ENCODE peak calls at places on chromosomes 3 and 15, in nine cellular contexts. S is neural progenitor cell; V is uterus; F is epithelial cell of esophagus; D is CD8-positive, alpha-beta T cell; J is breast epithelium; M is A549; A is naive thymus-derived CD4-positive, alpha-beta T cell; C is adipocyte. X is an unnamed sample.

GRCh38 chr3:147157629-147158028 is 248.7 kb downstream of the ZIC4 start:
- DNase-seq in S (no peak), V (no peak), F (no peak), D (no peak), J (no peak), M (no peak), A (no peak), C (no peak), X (no peak)

GRCh38 chr3:177463863-177464262 is 266.6 kb upstream of the TBL1XR1 start:
- DNase-seq in S (no peak), V (no peak), F (peak), D (no peak), J (no peak), M (no peak), A (no peak), C (peak), X (peak)

GRCh38 chr15:48695088-48695834 is 49.8 kb upstream of the FBN1 start:
- DNase-seq in S (no peak), V (no peak), F (peak), D (no peak), J (no peak), M (no peak), A (no peak), C (peak), X (peak)

GRCh38 chr15:100667405-100668320 is 65.3 kb downstream of the ASB7 start:
- DNase-seq in S (no peak), V (peak), F (no peak), D (no peak), J (no peak), M (no peak), A (no peak), C (no peak), X (peak)

GRCh38 chr15:48064435-48064834 is 56.4 kb upstream of the SLC24A5 start:
- DNase-seq in S (no peak), V (no peak), F (no peak), D (no peak), J (no peak), M (no peak), A (no peak), C (no peak), X (no peak)

GRCh38 chr3:40741729-40742128 is 217.0 kb downstream of the ZNF621 start:
- DNase-seq in S (peak), V (peak), F (no peak), D (no peak), J (no peak), M (no peak), A (no peak), C (no peak), X (peak)

GRCh38 chr3:134197681-134198261 is 52.9 kb downstream of the RYK start:
- DNase-seq in S (peak), V (no peak), F (peak), D (no peak), J (no peak), M (peak), A (peak), C (peak), X (peak)

GRCh38 chr15:50940506-50940905 is 32.0 kb downstream of the AP4E1 start:
- DNase-seq in S (no peak), V (no peak), F (peak), D (no peak), J (no peak), M (no peak), A (no peak), C (peak), X (peak)

GRCh38 chr15:24954783-24955548 is at the start of the genes SNRPN and SNURF:
- DNase-seq in S (peak), V (peak), F (peak), D (peak), J (peak), M (peak), A (peak), C (peak), X (peak)

DNA sequence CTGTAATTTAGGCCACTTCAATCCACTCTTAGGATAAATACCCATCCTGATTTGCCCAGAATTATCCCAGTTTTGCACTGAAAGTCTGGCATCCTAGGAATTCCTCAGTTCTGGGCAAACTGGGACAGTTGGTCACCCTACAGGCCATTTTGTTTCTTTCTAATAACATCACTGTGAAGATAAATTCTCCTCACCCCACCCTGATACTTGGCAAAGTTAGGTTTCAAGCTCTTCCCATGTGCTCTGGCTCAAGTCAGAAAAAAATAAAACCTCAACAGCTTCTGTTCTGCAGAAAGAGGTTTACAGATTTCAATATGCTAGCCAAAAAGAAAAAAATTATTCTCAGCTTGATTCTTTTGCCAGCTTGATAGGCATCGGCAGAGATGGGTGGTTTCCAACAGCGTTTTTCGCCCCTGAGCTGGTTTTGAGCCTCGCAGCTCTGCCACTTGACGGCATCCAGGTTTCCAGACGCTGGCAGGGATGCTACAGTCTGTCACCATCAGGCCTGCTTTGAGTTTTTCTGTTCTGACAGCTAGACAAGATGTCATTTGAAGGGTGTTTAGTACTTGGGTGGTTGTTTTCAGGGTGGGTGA is 171.4 kb downstream of the SSR3 start:
- DNase-seq in S (no peak), V (peak), F (no peak), D (no peak), J (no peak), M (no peak), A (no peak), C (no peak), X (no peak)
- H3K4me3 ChIP-seq in S (no peak), V (no peak), F (no peak), D (no peak), J (no peak), M (no peak), A (no peak), C (no peak), X (no peak)

GRCh38 chr3:34056951-34057390 is 258.5 kb downstream of the PDCD6IP start:
- DNase-seq in S (no peak), V (no peak), F (peak), D (no peak), J (no peak), M (peak), A (no peak), C (peak), X (peak)
- H3K4me3 ChIP-seq in S (no peak), V (no peak), F (no peak), D (no peak), J (no peak), M (no peak), A (no peak), C (no peak), X (no peak)

DNA sequence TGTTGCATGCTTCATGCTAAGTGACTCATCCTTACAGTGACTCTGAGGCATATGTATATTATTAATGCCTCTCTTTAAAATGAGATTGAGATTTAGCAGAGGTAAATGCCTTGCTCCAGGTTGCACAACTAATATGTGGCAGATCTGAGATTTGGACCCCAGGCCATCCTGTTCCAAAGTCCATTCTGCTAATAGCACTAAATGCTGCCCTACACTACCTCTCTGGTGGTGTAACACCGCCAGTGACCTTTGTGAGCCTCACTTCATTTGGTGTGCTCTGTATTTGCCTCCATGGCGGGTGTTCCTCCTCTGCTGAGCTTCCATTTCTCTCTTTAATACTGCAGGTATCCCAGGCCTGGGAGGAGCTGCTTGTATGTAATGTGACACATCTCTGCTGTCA is 50.4 kb downstream of the GPR171 start:
- DNase-seq in S (no peak), V (no peak), F (no peak), D (no peak), J (no peak), M (no peak), A (no peak), C (no peak), X (no peak)
- H3K4me3 ChIP-seq in S (no peak), V (no peak), F (no peak), D (no peak), J (no peak), M (no peak), A (no peak), C (no peak), X (no peak)

GRCh38 chr3:158748237-158748828 is 16.1 kb upstream of the RARRES1 start:
- DNase-seq in S (no peak), V (no peak), F (peak), D (no peak), J (no peak), M (no peak), A (no peak), C (no peak), X (no peak)
- H3K4me3 ChIP-seq in S (no peak), V (no peak), F (no peak), D (no peak), J (no peak), M (no peak), A (no peak), C (no peak), X (no peak)

GRCh38 chr15:70046716-70047369 is 50.9 kb downstream of the TLE3 start:
- DNase-seq in S (no peak), V (peak), F (no peak), D (no peak), J (peak), M (no peak), A (no peak), C (no peak), X (no peak)
- H3K4me3 ChIP-seq in S (no peak), V (no peak), F (no peak), D (no peak), J (no peak), M (no peak), A (no peak), C (no peak), X (no peak)

DNA sequence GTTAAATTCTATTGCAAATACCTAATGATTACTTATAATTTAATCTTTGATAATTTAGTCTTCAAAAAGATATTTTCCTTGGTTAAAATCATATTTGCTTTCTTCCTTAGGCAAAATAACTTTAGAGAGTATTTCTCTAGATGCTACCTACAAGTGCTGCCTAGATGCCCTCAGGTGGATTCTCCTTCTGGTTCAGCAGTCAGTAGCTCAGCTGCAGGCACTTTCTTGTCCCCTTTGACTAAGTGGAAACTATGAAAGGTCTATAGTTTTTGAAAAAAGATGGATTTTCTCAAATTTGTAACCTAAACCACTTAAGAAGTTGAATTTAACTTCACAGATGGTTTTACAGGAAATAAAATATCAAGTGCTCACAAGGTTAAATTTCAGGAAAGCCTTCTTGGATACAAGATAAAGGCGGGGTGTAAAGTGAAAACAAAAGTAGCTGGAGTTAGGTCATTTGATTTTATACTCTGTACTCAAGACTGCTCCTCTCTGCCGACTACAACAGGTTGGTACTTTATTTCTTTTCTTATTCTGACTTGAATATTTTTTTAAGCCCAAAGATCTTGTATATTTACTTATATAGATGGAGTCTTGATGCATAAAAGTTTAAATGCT is at the start of gene ACKR4:
- DNase-seq in S (no peak), V (no peak), F (no peak), D (no peak), J (no peak), M (no peak), A (no peak), C (peak), X (no peak)
- H3K4me3 ChIP-seq in S (no peak), V (peak), F (no peak), D (no peak), J (no peak), M (no peak), A (no peak), C (peak), X (no peak)

GRCh38 chr3:143118630-143119008 is 952 bp upstream of the CHST2 start:
- DNase-seq in S (peak), V (no peak), F (no peak), D (no peak), J (no peak), M (no peak), A (no peak), C (no peak), X (no peak)
- H3K4me3 ChIP-seq in S (peak), V (peak), F (peak), D (peak), J (peak), M (peak), A (peak), C (peak), X (peak)

DNA sequence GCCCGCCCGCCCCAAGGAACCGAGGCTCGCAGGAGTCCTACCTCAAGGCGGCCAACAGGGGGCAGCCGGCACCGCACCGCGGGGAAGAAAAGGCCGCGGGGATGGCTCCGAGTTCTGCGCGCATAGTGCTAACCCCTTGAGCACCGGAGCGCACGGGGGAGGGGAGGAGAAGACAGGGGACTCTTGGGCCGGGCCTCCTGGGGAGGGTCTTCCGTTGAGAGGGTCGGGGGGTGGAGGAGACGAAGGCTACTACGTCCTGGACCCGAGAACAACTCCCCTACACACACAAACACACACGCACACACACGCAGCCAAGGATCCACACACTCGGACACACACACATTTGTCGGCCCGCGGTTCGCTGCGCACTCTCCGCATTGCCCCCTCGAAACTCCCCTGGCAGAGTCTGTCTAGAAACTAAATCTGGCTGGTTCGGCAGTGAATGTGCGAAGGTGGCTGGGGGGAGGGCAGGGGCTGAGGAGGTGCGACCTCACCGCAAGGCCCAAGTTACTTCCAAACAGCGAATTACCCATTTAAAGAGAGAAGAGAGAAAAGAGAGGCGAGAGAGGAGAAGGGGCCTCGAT is 1.8 kb downstream of the WNT5A start:
- DNase-seq in S (peak), V (peak), F (peak), D (no peak), J (peak), M (peak), A (no peak), C (peak), X (no peak)
- H3K4me3 ChIP-seq in S (peak), V (peak), F (peak), D (no peak), J (peak), M (no peak), A (no peak), C (peak), X (peak)

GRCh38 chr3:72766866-72767265 is 81.4 kb downstream of the SHQ1 start:
- DNase-seq in S (peak), V (no peak), F (no peak), D (no peak), J (no peak), M (no peak), A (no peak), C (no peak), X (no peak)

GRCh38 chr3:72761410-72761809 is 86.8 kb downstream of the SHQ1 start:
- DNase-seq in S (no peak), V (no peak), F (no peak), D (no peak), J (no peak), M (no peak), A (no peak), C (no peak), X (no peak)

GRCh38 chr3:72768976-72769375 is 79.3 kb downstream of the SHQ1 start:
- DNase-seq in S (no peak), V (no peak), F (no peak), D (no peak), J (no peak), M (no peak), A (no peak), C (no peak), X (no peak)

GRCh38 chr3:72767927-72768880 is 80.0 kb downstream of the SHQ1 start:
- DNase-seq in S (peak), V (no peak), F (no peak), D (no peak), J (no peak), M (no peak), A (no peak), C (no peak), X (no peak)

GRCh38 chr3:72763751-72764440 is 84.3 kb downstream of the SHQ1 start:
- DNase-seq in S (no peak), V (no peak), F (no peak), D (no peak), J (no peak), M (no peak), A (no peak), C (peak), X (no peak)
- H3K4me3 ChIP-seq in S (no peak), V (no peak), F (no peak), D (no peak), J (no peak), M (no peak), A (no peak), C (no peak), X (no peak)

X was measured in bronchial epithelial cell.